ENCODE peak calls at places on chromosomes 12 and 14, in ten cellular contexts. One of them, this sample, is unnamed.

GRCh38 chr14:30779210-30779609 is 95.1 kb upstream of the COCH start:
- DNase-seq in astrocyte of the cerebellum: no peak
- DNase-seq in Panc1: no peak
- DNase-seq in fibroblast of lung: peak
- DNase-seq in AG09319: no peak
- DNase-seq in T47D: no peak
- DNase-seq in amniotic stem cell: no peak
- DNase-seq in T-helper 1 cell: no peak
- DNase-seq in NCI-H187 treated with DMSO at 0.1 percent for 48 hours: no peak
- DNase-seq in astrocyte of the spinal cord: peak
- DNase-seq in this sample: no peak

GRCh38 chr12:76855266-76855665 is 23.6 kb downstream of the CSRP2 start:
- DNase-seq in amniotic stem cell: no peak
- DNase-seq in Panc1: no peak
- DNase-seq in NCI-H187 treated with DMSO at 0.1 percent for 48 hours: no peak
- DNase-seq in T-helper 1 cell: no peak
- DNase-seq in AG09319: no peak
- DNase-seq in astrocyte of the cerebellum: no peak
- DNase-seq in fibroblast of lung: no peak
- DNase-seq in astrocyte of the spinal cord: no peak
- DNase-seq in T47D: no peak
- DNase-seq in this sample: no peak

GRCh38 chr14:60720962-60721330 is 3.2 kb downstream of the SIX4 start:
- DNase-seq in astrocyte of the spinal cord: no peak
- DNase-seq in T-helper 1 cell: no peak
- DNase-seq in astrocyte of the cerebellum: no peak
- DNase-seq in Panc1: no peak
- DNase-seq in NCI-H187 treated with DMSO at 0.1 percent for 48 hours: no peak
- DNase-seq in T47D: no peak
- DNase-seq in amniotic stem cell: no peak
- DNase-seq in fibroblast of lung: no peak
- DNase-seq in AG09319: no peak
- DNase-seq in this sample: no peak

GRCh38 chr14:99258341-99258781 is 13.6 kb downstream of the BCL11B start:
- DNase-seq in fibroblast of lung: no peak
- DNase-seq in astrocyte of the spinal cord: no peak
- DNase-seq in NCI-H187 treated with DMSO at 0.1 percent for 48 hours: no peak
- DNase-seq in T-helper 1 cell: no peak
- DNase-seq in amniotic stem cell: no peak
- DNase-seq in AG09319: no peak
- DNase-seq in astrocyte of the cerebellum: no peak
- DNase-seq in Panc1: no peak
- DNase-seq in T47D: no peak
- DNase-seq in this sample: no peak

GRCh38 chr14:48725001-48725734 is 861.0 kb downstream of the RPS29 start:
- DNase-seq in astrocyte of the cerebellum: peak
- DNase-seq in amniotic stem cell: no peak
- DNase-seq in fibroblast of lung: peak
- DNase-seq in T-helper 1 cell: no peak
- DNase-seq in AG09319: no peak
- DNase-seq in Panc1: no peak
- DNase-seq in NCI-H187 treated with DMSO at 0.1 percent for 48 hours: no peak
- DNase-seq in astrocyte of the spinal cord: peak
- DNase-seq in T47D: no peak
- DNase-seq in this sample: no peak

GRCh38 chr12:121990692-121991603 is 30.7 kb upstream of the BCL7A start:
- DNase-seq in AG09319: no peak
- DNase-seq in Panc1: no peak
- DNase-seq in T47D: no peak
- DNase-seq in NCI-H187 treated with DMSO at 0.1 percent for 48 hours: no peak
- DNase-seq in fibroblast of lung: peak
- DNase-seq in astrocyte of the cerebellum: no peak
- DNase-seq in astrocyte of the spinal cord: peak
- DNase-seq in amniotic stem cell: no peak
- DNase-seq in T-helper 1 cell: no peak
- DNase-seq in this sample: no peak

GRCh38 chr14:76918176-76918750 is 92.1 kb downstream of the LRRC74A start:
- DNase-seq in astrocyte of the cerebellum: peak
- DNase-seq in T-helper 1 cell: no peak
- DNase-seq in fibroblast of lung: peak
- DNase-seq in Panc1: no peak
- DNase-seq in NCI-H187 treated with DMSO at 0.1 percent for 48 hours: no peak
- DNase-seq in amniotic stem cell: peak
- DNase-seq in astrocyte of the spinal cord: peak
- DNase-seq in T47D: peak
- DNase-seq in AG09319: peak
- DNase-seq in this sample: no peak

GRCh38 chr14:44428239-44428924 is 78.7 kb downstream of the FSCB start:
- DNase-seq in astrocyte of the spinal cord: no peak
- DNase-seq in T-helper 1 cell: no peak
- DNase-seq in Panc1: no peak
- DNase-seq in amniotic stem cell: no peak
- DNase-seq in fibroblast of lung: no peak
- DNase-seq in NCI-H187 treated with DMSO at 0.1 percent for 48 hours: no peak
- DNase-seq in astrocyte of the cerebellum: no peak
- DNase-seq in T47D: no peak
- DNase-seq in AG09319: no peak
- DNase-seq in this sample: no peak

GRCh38 chr12:5047094-5047493 is 3.4 kb downstream of the KCNA5 start:
- DNase-seq in T-helper 1 cell: no peak
- DNase-seq in NCI-H187 treated with DMSO at 0.1 percent for 48 hours: no peak
- DNase-seq in amniotic stem cell: no peak
- DNase-seq in fibroblast of lung: no peak
- DNase-seq in T47D: no peak
- DNase-seq in AG09319: no peak
- DNase-seq in astrocyte of the spinal cord: no peak
- DNase-seq in astrocyte of the cerebellum: no peak
- DNase-seq in Panc1: no peak
- DNase-seq in this sample: no peak

GRCh38 chr12:123269980-123270379 is 1.7 kb downstream of the CDK2AP1 start:
- DNase-seq in amniotic stem cell: no peak
- DNase-seq in astrocyte of the spinal cord: no peak
- DNase-seq in NCI-H187 treated with DMSO at 0.1 percent for 48 hours: no peak
- DNase-seq in T-helper 1 cell: no peak
- DNase-seq in AG09319: no peak
- DNase-seq in T47D: peak
- DNase-seq in astrocyte of the cerebellum: no peak
- DNase-seq in fibroblast of lung: no peak
- DNase-seq in Panc1: no peak
- DNase-seq in this sample: no peak

GRCh38 chr14:23538785-23539184 is 12.8 kb downstream of the ZFHX2 start:
- DNase-seq in amniotic stem cell: no peak
- DNase-seq in Panc1: no peak
- DNase-seq in AG09319: no peak
- DNase-seq in fibroblast of lung: peak
- DNase-seq in astrocyte of the spinal cord: peak
- DNase-seq in NCI-H187 treated with DMSO at 0.1 percent for 48 hours: no peak
- DNase-seq in T-helper 1 cell: no peak
- DNase-seq in T47D: no peak
- DNase-seq in astrocyte of the cerebellum: no peak
- DNase-seq in this sample: no peak

GRCh38 chr12:131613678-131614077 is 97.2 kb upstream of the SFSWAP start:
- DNase-seq in NCI-H187 treated with DMSO at 0.1 percent for 48 hours: no peak
- DNase-seq in astrocyte of the spinal cord: no peak
- DNase-seq in AG09319: no peak
- DNase-seq in astrocyte of the cerebellum: no peak
- DNase-seq in T47D: no peak
- DNase-seq in Panc1: no peak
- DNase-seq in fibroblast of lung: no peak
- DNase-seq in amniotic stem cell: no peak
- DNase-seq in T-helper 1 cell: no peak
- DNase-seq in this sample: no peak

GRCh38 chr14:103627073-103628025 is 1.7 kb upstream of the KLC1 start:
- DNase-seq in fibroblast of lung: no peak
- DNase-seq in Panc1: no peak
- DNase-seq in amniotic stem cell: no peak
- DNase-seq in AG09319: no peak
- DNase-seq in NCI-H187 treated with DMSO at 0.1 percent for 48 hours: no peak
- DNase-seq in astrocyte of the spinal cord: no peak
- DNase-seq in astrocyte of the cerebellum: no peak
- DNase-seq in T47D: peak
- DNase-seq in T-helper 1 cell: no peak
- DNase-seq in this sample: no peak

GRCh38 chr12:89225401-89225800 is 126.9 kb downstream of the DUSP6 start:
- DNase-seq in T-helper 1 cell: no peak
- DNase-seq in astrocyte of the spinal cord: peak
- DNase-seq in AG09319: no peak
- DNase-seq in fibroblast of lung: peak
- DNase-seq in astrocyte of the cerebellum: no peak
- DNase-seq in T47D: no peak
- DNase-seq in NCI-H187 treated with DMSO at 0.1 percent for 48 hours: peak
- DNase-seq in amniotic stem cell: no peak
- DNase-seq in Panc1: no peak
- DNase-seq in this sample: no peak

GRCh38 chr14:39956372-39956771 is 524.1 kb upstream of the FBXO33 start:
- DNase-seq in fibroblast of lung: no peak
- DNase-seq in AG09319: no peak
- DNase-seq in NCI-H187 treated with DMSO at 0.1 percent for 48 hours: no peak
- DNase-seq in T47D: no peak
- DNase-seq in astrocyte of the spinal cord: no peak
- DNase-seq in Panc1: no peak
- DNase-seq in amniotic stem cell: no peak
- DNase-seq in astrocyte of the cerebellum: no peak
- DNase-seq in T-helper 1 cell: no peak
- DNase-seq in this sample: no peak